ENCODE peak calls at places on chromosomes 4 and X, in seven cellular contexts. One of them, this sample, is unnamed.
A peak's percentile ranks its signal among the peaks of the same experiment; 100 is the strongest.

GRCh38 chr4:30295652-30296051 is 424.5 kb upstream of the PCDH7 start:
- DNase-seq in naive B cell: no peak
- DNase-seq in cardiac fibroblast: no peak
- DNase-seq in Calu3: no peak
- DNase-seq in GM18507: no peak
- DNase-seq in GM20000: no peak
- DNase-seq in bronchial epithelial cell: no peak
- DNase-seq in this sample: no peak

GRCh38 chr4:180828455-180829018 is 1414.7 kb upstream of the TENM3 start:
- DNase-seq in naive B cell: no peak
- DNase-seq in cardiac fibroblast: peak; percentile 79
- DNase-seq in Calu3: peak; percentile 21
- DNase-seq in GM18507: no peak
- DNase-seq in GM20000: peak; percentile 23
- DNase-seq in bronchial epithelial cell: peak; percentile 73
- DNase-seq in this sample: no peak

GRCh38 chr4:188550296-188550695 is 411.1 kb downstream of the TRIML1 start:
- DNase-seq in naive B cell: no peak
- DNase-seq in cardiac fibroblast: peak; percentile 25
- DNase-seq in Calu3: no peak
- DNase-seq in GM18507: no peak
- DNase-seq in GM20000: no peak
- DNase-seq in bronchial epithelial cell: no peak
- DNase-seq in this sample: no peak

GRCh38 chr4:120874792-120875774 is 47.4 kb downstream of the PRDM5 start:
- DNase-seq in naive B cell: no peak
- DNase-seq in cardiac fibroblast: peak; percentile 5
- DNase-seq in Calu3: no peak
- DNase-seq in GM18507: no peak
- DNase-seq in GM20000: no peak
- DNase-seq in bronchial epithelial cell: no peak
- DNase-seq in this sample: no peak

GRCh38 chr4:83362492-83363329 is 28.1 kb upstream of the HPSE start:
- DNase-seq in naive B cell: no peak
- DNase-seq in cardiac fibroblast: peak; percentile 61
- DNase-seq in Calu3: no peak
- DNase-seq in GM18507: no peak
- DNase-seq in GM20000: no peak
- DNase-seq in bronchial epithelial cell: peak; percentile 48
- DNase-seq in this sample: no peak

GRCh38 chr4:97942951-97943350 is 200.3 kb downstream of the STPG2 start:
- DNase-seq in naive B cell: no peak
- DNase-seq in cardiac fibroblast: no peak
- DNase-seq in Calu3: no peak
- DNase-seq in GM18507: no peak
- DNase-seq in GM20000: no peak
- DNase-seq in bronchial epithelial cell: peak; percentile 36
- DNase-seq in this sample: no peak

GRCh38 chr4:183249854-183250253 is 70.2 kb downstream of the CLDN22 start:
- DNase-seq in naive B cell: no peak
- DNase-seq in cardiac fibroblast: peak; percentile 63
- DNase-seq in Calu3: peak; percentile 43
- DNase-seq in GM18507: no peak
- DNase-seq in GM20000: peak; percentile 10
- DNase-seq in bronchial epithelial cell: peak; percentile 27
- DNase-seq in this sample: no peak

GRCh38 chrX:154317391-154318000 is 21.9 kb downstream of the TKTL1 start:
- DNase-seq in naive B cell: no peak
- DNase-seq in cardiac fibroblast: peak; percentile 33
- DNase-seq in Calu3: peak; percentile 18
- DNase-seq in GM18507: no peak
- DNase-seq in GM20000: no peak
- DNase-seq in bronchial epithelial cell: peak; percentile 6
- DNase-seq in this sample: no peak

GRCh38 chrX:121161501-121161933 is 114.1 kb downstream of the GLUD2 start:
- DNase-seq in naive B cell: no peak
- DNase-seq in cardiac fibroblast: no peak
- DNase-seq in Calu3: no peak
- DNase-seq in GM18507: no peak
- DNase-seq in GM20000: no peak
- DNase-seq in bronchial epithelial cell: no peak
- DNase-seq in this sample: no peak

GRCh38 chrX:21479695-21480280 is 105.6 kb downstream of the CNKSR2 start:
- DNase-seq in naive B cell: peak; percentile 42
- DNase-seq in cardiac fibroblast: peak; percentile 75
- DNase-seq in Calu3: peak; percentile 11
- DNase-seq in GM18507: no peak
- DNase-seq in GM20000: peak; percentile 2
- DNase-seq in bronchial epithelial cell: peak; percentile 44
- DNase-seq in this sample: no peak

GRCh38 chrX:40931921-40932320 is 153.3 kb upstream of the USP9X start:
- DNase-seq in naive B cell: no peak
- DNase-seq in cardiac fibroblast: peak; percentile 29
- DNase-seq in Calu3: no peak
- DNase-seq in GM18507: no peak
- DNase-seq in GM20000: no peak
- DNase-seq in bronchial epithelial cell: no peak
- DNase-seq in this sample: no peak

GRCh38 chr4:187480146-187481145 is 515.1 kb upstream of the ZFP42 start:
- DNase-seq in naive B cell: no peak
- DNase-seq in cardiac fibroblast: peak; percentile 57
- DNase-seq in Calu3: no peak
- DNase-seq in GM18507: no peak
- DNase-seq in GM20000: no peak
- DNase-seq in bronchial epithelial cell: peak; percentile 85
- DNase-seq in this sample: no peak

GRCh38 chr4:141455651-141456050 is 180.7 kb upstream of the IL15 start:
- DNase-seq in naive B cell: no peak
- DNase-seq in cardiac fibroblast: peak; percentile 17
- DNase-seq in Calu3: peak; percentile 9
- DNase-seq in GM18507: no peak
- DNase-seq in GM20000: no peak
- DNase-seq in bronchial epithelial cell: peak; percentile 76
- DNase-seq in this sample: no peak

GRCh38 chr4:112633477-112634235 is 3.1 kb downstream of the ZGRF1 start:
- DNase-seq in naive B cell: peak; percentile 23
- DNase-seq in cardiac fibroblast: peak; percentile 65
- DNase-seq in Calu3: no peak
- DNase-seq in GM18507: no peak
- DNase-seq in GM20000: peak; percentile 17
- DNase-seq in bronchial epithelial cell: peak; percentile 29
- DNase-seq in this sample: no peak

GRCh38 chrX:1623691-1624090 is 8.8 kb downstream of the ASMT start:
- DNase-seq in naive B cell: no peak
- DNase-seq in cardiac fibroblast: no peak
- DNase-seq in Calu3: no peak
- DNase-seq in GM18507: no peak
- DNase-seq in GM20000: no peak
- DNase-seq in bronchial epithelial cell: no peak
- DNase-seq in this sample: no peak

GRCh38 chr4:74042681-74043080 is 4.2 kb upstream of the CXCL3 start:
- DNase-seq in naive B cell: no peak
- DNase-seq in cardiac fibroblast: no peak
- DNase-seq in Calu3: peak; percentile 35
- DNase-seq in GM18507: no peak
- DNase-seq in GM20000: no peak
- DNase-seq in bronchial epithelial cell: no peak
- DNase-seq in this sample: no peak

GRCh38 chrX:132822634-132823012 is 135.8 kb downstream of the HS6ST2 start:
- DNase-seq in naive B cell: no peak
- DNase-seq in cardiac fibroblast: no peak
- DNase-seq in Calu3: no peak
- DNase-seq in GM18507: no peak
- DNase-seq in GM20000: no peak
- DNase-seq in bronchial epithelial cell: no peak
- DNase-seq in this sample: no peak

GRCh38 chr4:42600578-42600977 is 56.3 kb downstream of the ATP8A1 start:
- DNase-seq in naive B cell: peak; percentile 19
- DNase-seq in cardiac fibroblast: no peak
- DNase-seq in Calu3: no peak
- DNase-seq in GM18507: peak; percentile 2
- DNase-seq in GM20000: peak; percentile 13
- DNase-seq in bronchial epithelial cell: no peak
- DNase-seq in this sample: no peak

GRCh38 chr4:26049447-26049846 is 135.4 kb downstream of the SMIM20 start:
- DNase-seq in naive B cell: no peak
- DNase-seq in cardiac fibroblast: no peak
- DNase-seq in Calu3: no peak
- DNase-seq in GM18507: no peak
- DNase-seq in GM20000: no peak
- DNase-seq in bronchial epithelial cell: no peak
- DNase-seq in this sample: no peak

GRCh38 chrX:129984196-129984962 is 1.9 kb downstream of the BCORL1 start:
- DNase-seq in naive B cell: peak; percentile 27
- DNase-seq in cardiac fibroblast: no peak
- DNase-seq in Calu3: peak; percentile 50
- DNase-seq in GM18507: no peak
- DNase-seq in GM20000: peak; percentile 64
- DNase-seq in bronchial epithelial cell: no peak
- DNase-seq in this sample: no peak

GRCh38 chr4:90281956-90282355 is 154.8 kb downstream of the CCSER1 start:
- DNase-seq in naive B cell: no peak
- DNase-seq in cardiac fibroblast: no peak
- DNase-seq in Calu3: no peak
- DNase-seq in GM18507: no peak
- DNase-seq in GM20000: no peak
- DNase-seq in bronchial epithelial cell: no peak
- DNase-seq in this sample: no peak

GRCh38 chr4:123785515-123785914 is 388.9 kb downstream of the SPRY1 start:
- DNase-seq in naive B cell: no peak
- DNase-seq in cardiac fibroblast: peak; percentile 99
- DNase-seq in Calu3: no peak
- DNase-seq in GM18507: no peak
- DNase-seq in GM20000: no peak
- DNase-seq in bronchial epithelial cell: peak; percentile 50
- DNase-seq in this sample: no peak

GRCh38 chrX:134761788-134762187 is 103.5 kb upstream of the PLAC1 start:
- DNase-seq in naive B cell: no peak
- DNase-seq in cardiac fibroblast: peak; percentile 40
- DNase-seq in Calu3: peak; percentile 6
- DNase-seq in GM18507: no peak
- DNase-seq in GM20000: peak; percentile 4
- DNase-seq in bronchial epithelial cell: no peak
- DNase-seq in this sample: no peak

GRCh38 chrX:106036716-106037115 is 1.8 kb downstream of the SERPINA7 start:
- DNase-seq in naive B cell: no peak
- DNase-seq in cardiac fibroblast: no peak
- DNase-seq in Calu3: no peak
- DNase-seq in GM18507: no peak
- DNase-seq in GM20000: no peak
- DNase-seq in bronchial epithelial cell: no peak
- DNase-seq in this sample: no peak

GRCh38 chr4:140091305-140091704 is 62.7 kb downstream of the MAML3 start:
- DNase-seq in naive B cell: no peak
- DNase-seq in cardiac fibroblast: peak; percentile 67
- DNase-seq in Calu3: no peak
- DNase-seq in GM18507: no peak
- DNase-seq in GM20000: no peak
- DNase-seq in bronchial epithelial cell: peak; percentile 52
- DNase-seq in this sample: no peak

GRCh38 chrX:124239911-124240310 is 92.5 kb upstream of the TEX13D start:
- DNase-seq in naive B cell: no peak
- DNase-seq in cardiac fibroblast: no peak
- DNase-seq in Calu3: no peak
- DNase-seq in GM18507: no peak
- DNase-seq in GM20000: peak; percentile 8
- DNase-seq in bronchial epithelial cell: no peak
- DNase-seq in this sample: no peak

GRCh38 chr4:162911349-162911748 is 255.3 kb downstream of the NAF1 start:
- DNase-seq in naive B cell: no peak
- DNase-seq in cardiac fibroblast: no peak
- DNase-seq in Calu3: no peak
- DNase-seq in GM18507: no peak
- DNase-seq in GM20000: no peak
- DNase-seq in bronchial epithelial cell: no peak
- DNase-seq in this sample: no peak

GRCh38 chr4:98945297-98945850 is 16.4 kb upstream of the EIF4E start:
- DNase-seq in naive B cell: no peak
- DNase-seq in cardiac fibroblast: peak; percentile 48
- DNase-seq in Calu3: no peak
- DNase-seq in GM18507: no peak
- DNase-seq in GM20000: no peak
- DNase-seq in bronchial epithelial cell: peak; percentile 62
- DNase-seq in this sample: no peak

GRCh38 chrX:115579786-115580294 is 18.9 kb downstream of the PLS3 start:
- DNase-seq in naive B cell: no peak
- DNase-seq in cardiac fibroblast: no peak
- DNase-seq in Calu3: no peak
- DNase-seq in GM18507: no peak
- DNase-seq in GM20000: no peak
- DNase-seq in bronchial epithelial cell: no peak
- DNase-seq in this sample: no peak

GRCh38 chr4:123786955-123787354 is 390.4 kb downstream of the SPRY1 start:
- DNase-seq in naive B cell: no peak
- DNase-seq in cardiac fibroblast: peak; percentile 72
- DNase-seq in Calu3: no peak
- DNase-seq in GM18507: no peak
- DNase-seq in GM20000: no peak
- DNase-seq in bronchial epithelial cell: no peak
- DNase-seq in this sample: no peak

GRCh38 chr4:1998296-1998695 is 10.5 kb downstream of the NELFA start:
- DNase-seq in naive B cell: no peak
- DNase-seq in cardiac fibroblast: no peak
- DNase-seq in Calu3: no peak
- DNase-seq in GM18507: no peak
- DNase-seq in GM20000: no peak
- DNase-seq in bronchial epithelial cell: peak; percentile 65
- DNase-seq in this sample: no peak

GRCh38 chr4:107017681-107018321 is 18.3 kb downstream of the DKK2 start:
- DNase-seq in naive B cell: no peak
- DNase-seq in cardiac fibroblast: no peak
- DNase-seq in Calu3: no peak
- DNase-seq in GM18507: no peak
- DNase-seq in GM20000: no peak
- DNase-seq in bronchial epithelial cell: no peak
- DNase-seq in this sample: no peak

GRCh38 chr4:35516102-35516501 is 728.2 kb downstream of the ARAP2 start:
- DNase-seq in naive B cell: no peak
- DNase-seq in cardiac fibroblast: no peak
- DNase-seq in Calu3: no peak
- DNase-seq in GM18507: no peak
- DNase-seq in GM20000: no peak
- DNase-seq in bronchial epithelial cell: peak; percentile 27
- DNase-seq in this sample: no peak

GRCh38 chr4:72119946-72120345 is 88.1 kb downstream of the NPFFR2 start:
- DNase-seq in naive B cell: no peak
- DNase-seq in cardiac fibroblast: no peak
- DNase-seq in Calu3: peak; percentile 57
- DNase-seq in GM18507: no peak
- DNase-seq in GM20000: no peak
- DNase-seq in bronchial epithelial cell: peak; percentile 49
- DNase-seq in this sample: no peak

This sample was measured in GM19239.